ENCODE peak calls at places on chromosome 3, in five cellular contexts. G is NCI-H2081, X is SW480, P is cardiac fibroblast, B is NCI-H1092. C is an unnamed sample.

GRCh38 chr3:113721638-113722037 is 24.4 kb downstream of the NAA50 start:
- DNase-seq in X (no peak), G (no peak), B (no peak), P (no peak), C (no peak)

GRCh38 chr3:56629451-56629850 is 53.6 kb downstream of the TASOR start:
- DNase-seq in X (no peak), P (no peak), G (no peak), B (no peak), C (peak; percentile 6)

GRCh38 chr3:188174309-188175044 is 20.5 kb downstream of the LPP start:
- DNase-seq in B (no peak), P (no peak), G (peak; percentile 80), X (no peak), C (peak; percentile 81)

GRCh38 chr3:180409170-180409569 is 192.8 kb upstream of the TTC14 start:
- DNase-seq in B (no peak), X (no peak), G (no peak), P (no peak), C (no peak)

GRCh38 chr3:193499152-193499551 is 55.5 kb downstream of the ATP13A4 start:
- DNase-seq in G (no peak), X (no peak), B (no peak), P (peak; percentile 2), C (no peak)

GRCh38 chr3:127044996-127045395 is 62.1 kb downstream of the PLXNA1 start:
- DNase-seq in P (peak; percentile 8), G (peak; percentile 32), X (peak; percentile 63), B (peak; percentile 39), C (peak; percentile 48)

GRCh38 chr3:55620361-55621025 is 133.4 kb upstream of the WNT5A start:
- DNase-seq in P (no peak), G (no peak), B (no peak), X (peak; percentile 66), C (no peak)

GRCh38 chr3:194174407-194174806 is 38.5 kb downstream of the HES1 start:
- DNase-seq in G (no peak), P (no peak), B (no peak), X (no peak), C (no peak)

GRCh38 chr3:126288314-126288713 is 68.9 kb downstream of the KLF15 start:
- DNase-seq in X (no peak), G (no peak), B (no peak), P (no peak), C (no peak)

GRCh38 chr3:36494461-36495109 is 114.3 kb downstream of the STAC start:
- DNase-seq in P (peak; percentile 71), X (no peak), G (peak; percentile 22), B (no peak), C (no peak)

GRCh38 chr3:116426036-116426435 is 19.3 kb downstream of the LSAMP start:
- DNase-seq in P (no peak), B (no peak), X (no peak), G (no peak), C (no peak)

GRCh38 chr3:58249358-58250092 is 11.9 kb downstream of the ABHD6 start:
- DNase-seq in X (peak; percentile 67), P (no peak), G (no peak), B (no peak), C (no peak)

GRCh38 chr3:9875448-9875847 is 4.6 kb downstream of the CIDEC start:
- DNase-seq in G (peak; percentile 53), X (no peak), B (peak; percentile 40), P (no peak), C (peak; percentile 78)

GRCh38 chr3:45182915-45183881 is 37.0 kb upstream of the CDCP1 start:
- DNase-seq in G (no peak), P (peak; percentile 69), B (no peak), X (peak; percentile 92), C (peak; percentile 44)

GRCh38 chr3:9340450-9341009 is 22.3 kb upstream of the THUMPD3 start:
- DNase-seq in B (no peak), P (peak; percentile 41), G (no peak), X (peak; percentile 40), C (peak; percentile 10)

GRCh38 chr3:71185733-71186455 is 397.6 kb downstream of the FOXP1 start:
- DNase-seq in P (peak; percentile 50), X (no peak), G (no peak), B (no peak), C (peak; percentile 36)

GRCh38 chr3:151724846-151725562 is 8.7 kb upstream of the AADACL2 start:
- DNase-seq in X (no peak), P (no peak), B (no peak), G (no peak), C (peak; percentile 3)

GRCh38 chr3:45163481-45163880 is 17.3 kb upstream of the CDCP1 start:
- DNase-seq in P (no peak), G (no peak), X (no peak), B (no peak), C (no peak)

GRCh38 chr3:13698498-13698897 is 149.6 kb downstream of the FBLN2 start:
- DNase-seq in X (no peak), P (no peak), G (no peak), B (no peak), C (no peak)

GRCh38 chr3:67655364-67656121 is 1.1 kb upstream of the SUCLG2 start:
- DNase-seq in P (no peak), G (no peak), B (no peak), X (no peak), C (peak; percentile 2)

GRCh38 chr3:52299815-52300611 is 12.4 kb downstream of the GLYCTK start:
- DNase-seq in P (peak; percentile 45), G (peak; percentile 27), B (peak; percentile 37), X (peak; percentile 56), C (no peak)

GRCh38 chr3:72185549-72186484 is 400.9 kb upstream of the PROK2 start:
- DNase-seq in X (peak; percentile 65), B (no peak), G (no peak), P (peak; percentile 68), C (no peak)

GRCh38 chr3:34132069-34132677 is 333.7 kb downstream of the PDCD6IP start:
- DNase-seq in B (no peak), G (no peak), X (no peak), P (peak; percentile 14), C (no peak)

GRCh38 chr3:106299300-106300098 is 430.7 kb upstream of the CBLB start:
- DNase-seq in B (no peak), P (peak; percentile 47), G (no peak), X (no peak), C (peak; percentile 4)

GRCh38 chr3:37545479-37545878 is 316.2 kb upstream of the CTDSPL start:
- DNase-seq in P (no peak), G (no peak), X (no peak), B (no peak), C (no peak)

GRCh38 chr3:40877651-40878463 is 321.4 kb upstream of the CTNNB1 start:
- DNase-seq in P (peak; percentile 94), X (peak; percentile 35), B (no peak), G (no peak), C (no peak)

GRCh38 chr3:9669720-9670432 is 20.6 kb downstream of the MTMR14 start:
- DNase-seq in B (no peak), P (peak; percentile 47), X (no peak), G (no peak), C (no peak)

GRCh38 chr3:40623567-40623966 is 98.8 kb downstream of the ZNF621 start:
- DNase-seq in B (no peak), P (peak; percentile 3), X (peak; percentile 93), G (no peak), C (peak; percentile 1)

GRCh38 chr3:117017135-117017990 is 307.8 kb downstream of the TUSC7 start:
- DNase-seq in P (peak; percentile 14), X (no peak), B (no peak), G (no peak), C (no peak)

GRCh38 chr3:116141724-116142123 is 303.6 kb downstream of the LSAMP start:
- DNase-seq in X (no peak), P (no peak), G (no peak), B (no peak), C (no peak)

GRCh38 chr3:112090899-112091586 is 4.9 kb downstream of the C3orf52 start:
- DNase-seq in G (no peak), P (no peak), X (no peak), B (no peak), C (peak; percentile 91)

GRCh38 chr3:130854208-130854864 is 39.5 kb upstream of the ATP2C1 start:
- DNase-seq in G (no peak), B (no peak), X (no peak), P (no peak), C (no peak)

GRCh38 chr3:38247366-38248035 is 18.1 kb upstream of the SLC22A13 start:
- DNase-seq in B (no peak), X (peak; percentile 21), G (peak; percentile 45), P (peak; percentile 86), C (peak; percentile 1)

GRCh38 chr3:100891033-100891432 is 102.2 kb downstream of the ABI3BP start:
- DNase-seq in P (peak; percentile 71), B (no peak), X (no peak), G (no peak), C (no peak)

GRCh38 chr3:33401781-33402180 is 38.4 kb downstream of the UBP1 start:
- DNase-seq in P (no peak), B (no peak), G (no peak), X (no peak), C (no peak)

GRCh38 chr3:43580181-43580580 is 41.6 kb downstream of the ANO10 start:
- DNase-seq in G (no peak), X (no peak), P (no peak), B (no peak), C (peak; percentile 62)

GRCh38 chr3:65714138-65714537 is 324.6 kb downstream of the MAGI1 start:
- DNase-seq in X (no peak), P (peak; percentile 21), B (no peak), G (no peak), C (no peak)

GRCh38 chr3:123632161-123632655 is 47.4 kb upstream of the HACD2 start:
- DNase-seq in X (no peak), G (no peak), B (no peak), P (peak; percentile 91), C (no peak)

GRCh38 chr3:159548675-159549335 is 439.8 kb upstream of the IL12A start:
- DNase-seq in B (no peak), X (peak; percentile 11), P (peak; percentile 44), G (no peak), C (no peak)